ENCODE peak calls at places on chromosomes 13 and 19, in six cellular contexts. J is sciatic nerve; H is CD8-positive, alpha-beta T cell; R is progenitor cell of endocrine pancreas; K is WTC11; S is thoracic aorta. Q is an unnamed sample.

GRCh38 chr19:38812004-38812840 is 523 bp downstream of the LGALS4 start:
- DNase-seq in H (no peak), R (no peak), S (no peak), J (no peak), K (no peak), Q (no peak)

GRCh38 chr19:58409010-58409790 is 751 bp downstream of the ZNF584 start:
- DNase-seq in K (peak; percentile 31), H (no peak), J (peak; percentile 67), S (no peak), R (no peak), Q (peak; percentile 47)

GRCh38 chr19:35755550-35756371 is 1.1 kb downstream of the HSPB6 start:
- DNase-seq in K (peak; percentile 15), S (no peak), J (peak; percentile 93), H (peak; percentile 34), R (no peak), Q (no peak)

GRCh38 chr13:27338816-27339215 is 68.2 kb downstream of the RASL11A start:
- DNase-seq in S (no peak), R (no peak), H (no peak), J (no peak), K (peak; percentile 66), Q (peak; percentile 14)

GRCh38 chr13:43878897-43879322 is 630 bp downstream of the CCDC122 start:
- DNase-seq in J (peak; percentile 85), S (peak; percentile 26), K (no peak), H (no peak), R (no peak), Q (peak; percentile 93)

GRCh38 chr19:38812841-38813320 is at the start of gene LGALS4:
- DNase-seq in J (no peak), R (no peak), H (no peak), K (no peak), S (no peak), Q (no peak)

GRCh38 chr13:30743319-30744055 is 8.1 kb downstream of the ALOX5AP start:
- DNase-seq in S (peak; percentile 76), R (no peak), H (no peak), K (no peak), J (no peak), Q (peak; percentile 99)

GRCh38 chr13:75762066-75762937 is 126.2 kb downstream of the LMO7 start:
- DNase-seq in J (no peak), K (no peak), S (no peak), R (no peak), H (no peak), Q (no peak)

GRCh38 chr13:79282976-79283375 is 123.1 kb downstream of the RBM26 start:
- DNase-seq in R (no peak), S (no peak), J (no peak), H (no peak), K (no peak), Q (no peak)